ENCODE peak calls at places on chromosomes 11 and 22, in eight cellular contexts. W is mucosa of descending colon, E is heart right ventricle, V is keratinocyte, S is fibroblast of pulmonary artery, T is stomach, J is IMR-90, F is PC-9. N is an unnamed sample.

GRCh38 chr11:114362958-114363357 is 37.4 kb downstream of the C11orf71 start:
- DNase-seq in V (no peak), T (no peak), F (no peak), S (no peak), W (no peak), J (no peak), E (no peak), N (no peak)

GRCh38 chr11:22349446-22349845 is 11.3 kb downstream of the SLC17A6 start:
- DNase-seq in W (no peak), S (no peak), V (no peak), F (no peak), J (no peak), E (no peak), T (no peak), N (no peak)

GRCh38 chr11:78768345-78768744 is 193.7 kb upstream of the NARS2 start:
- DNase-seq in T (no peak), F (no peak), E (no peak), S (no peak), J (no peak), W (no peak), V (no peak), N (no peak)

GRCh38 chr11:115607621-115608191 is 103.5 kb upstream of the CADM1 start:
- DNase-seq in E (peak; percentile 30), W (no peak), T (no peak), S (no peak), V (no peak), F (no peak), J (no peak), N (no peak)

GRCh38 chr11:119727523-119728081 is 1.4 kb downstream of the NECTIN1 start:
- DNase-seq in E (peak; percentile 44), S (no peak), W (peak; percentile 70), J (no peak), V (no peak), F (no peak), T (peak; percentile 59), N (peak; percentile 32)

GRCh38 chr11:33559567-33559966 is 141.1 kb downstream of the C11orf91 start:
- DNase-seq in J (no peak), S (no peak), W (no peak), E (no peak), F (no peak), T (no peak), V (no peak), N (no peak)

GRCh38 chr22:31229402-31230140 is 17.5 kb downstream of the LIMK2 start:
- DNase-seq in W (no peak), F (no peak), E (no peak), J (peak; percentile 48), T (peak; percentile 81), V (no peak), S (peak; percentile 58), N (no peak)

GRCh38 chr22:39859903-39860588 is 33.5 kb downstream of the ENTHD1 start:
- DNase-seq in T (no peak), W (no peak), V (no peak), E (no peak), F (peak; percentile 6), S (no peak), J (no peak), N (no peak)

GRCh38 chr11:83070878-83071640 is 638 bp downstream of the RAB30 start:
- DNase-seq in E (peak; percentile 42), T (no peak), V (no peak), S (peak; percentile 36), F (no peak), J (peak; percentile 26), W (peak; percentile 67), N (peak; percentile 64)

GRCh38 chr11:37929100-37929649 is 1331.1 kb upstream of the RAG2 start:
- DNase-seq in E (no peak), W (no peak), T (no peak), F (no peak), V (no peak), S (no peak), J (no peak), N (no peak)

GRCh38 chr11:110797453-110797852 is 85.2 kb upstream of the ARHGAP20 start:
- DNase-seq in S (no peak), T (no peak), J (peak; percentile 46), V (no peak), W (no peak), F (no peak), E (no peak), N (no peak)

GRCh38 chr11:22466809-22467208 is 128.6 kb downstream of the SLC17A6 start:
- DNase-seq in F (no peak), J (peak; percentile 97), S (peak; percentile 89), W (no peak), E (no peak), V (peak; percentile 44), T (no peak), N (no peak)

GRCh38 chr22:31750365-31751284 is 693 bp upstream of the PRR14L start:
- DNase-seq in E (no peak), F (no peak), W (no peak), T (no peak), J (no peak), V (no peak), S (no peak), N (no peak)

GRCh38 chr11:112042161-112042960 is 17.2 kb downstream of the DLAT start:
- DNase-seq in F (peak; percentile 90), T (no peak), E (no peak), W (no peak), J (peak; percentile 26), V (no peak), S (peak; percentile 22), N (no peak)

GRCh38 chr11:67310246-67311050 is 7.1 kb downstream of the SSH3 start:
- DNase-seq in W (no peak), E (no peak), S (no peak), J (no peak), V (no peak), T (peak; percentile 23), F (no peak), N (no peak)

GRCh38 chr11:17388609-17389204 is at the start of gene KCNJ11:
- DNase-seq in T (peak; percentile 35), S (no peak), F (no peak), V (no peak), J (no peak), W (no peak), E (no peak), N (peak; percentile 31)

GRCh38 chr11:97888641-97889040 is 1132.1 kb upstream of the CNTN5 start:
- DNase-seq in F (no peak), V (no peak), E (no peak), S (no peak), T (no peak), W (no peak), J (no peak), N (no peak)
- H3K4me3 ChIP-seq in F (no peak overlapping the region), V (no peak overlapping the region), E (no peak overlapping the region), S (no peak overlapping the region), T (no peak overlapping the region), W (no peak overlapping the region), J (no peak overlapping the region), N (no peak overlapping the region)

GRCh38 chr22:17791196-17791595 is 16.9 kb upstream of the BID start:
- DNase-seq in S (no peak), F (no peak), E (no peak), W (no peak), V (no peak), J (no peak), T (no peak), N (no peak)
- TF ChIP-seq CTCF in S (no peak), F (no peak), E (no peak), W (no peak), V (no peak), J (no peak), T (no peak), N (no peak)

DNA sequence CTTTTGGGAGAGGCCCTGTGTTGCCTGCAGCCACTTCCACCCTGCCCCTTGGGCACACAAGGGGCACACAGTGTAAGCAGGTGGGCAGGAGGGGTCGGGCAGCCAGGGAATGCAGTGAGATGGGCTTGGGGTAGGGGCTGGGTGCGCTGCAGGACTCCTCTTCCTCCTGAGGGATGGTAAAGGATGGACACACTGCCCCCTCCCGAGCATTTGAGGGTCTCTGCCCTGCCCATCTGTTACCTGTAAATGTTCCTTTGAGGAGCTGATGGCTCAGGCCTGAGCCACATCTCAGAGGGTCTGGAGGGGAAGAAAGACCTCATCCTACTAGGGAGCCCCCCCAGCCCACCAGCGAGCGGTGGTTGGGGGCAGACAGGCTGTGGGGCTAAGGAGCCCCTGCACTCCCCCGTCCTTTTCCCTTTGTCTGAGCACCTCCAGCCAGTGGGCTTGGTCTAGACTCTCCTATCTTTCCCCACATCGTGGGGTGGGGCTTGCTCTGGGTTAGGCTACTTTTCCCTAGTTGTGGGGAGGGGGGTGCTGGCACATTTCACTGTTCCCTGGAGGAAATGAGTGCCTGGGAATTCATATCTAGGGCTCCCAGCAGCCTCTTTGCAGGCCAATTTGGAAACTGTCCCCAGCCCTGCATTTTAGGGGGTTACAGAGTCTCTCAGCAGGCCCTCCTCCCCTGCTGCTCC is 1.7 kb upstream of the TSSC4 start:
- DNase-seq in V (no peak), W (no peak), J (no peak), E (no peak), F (no peak), T (no peak), S (no peak), N (no peak)
- H3K4me3 ChIP-seq in V (no peak overlapping the region), W (no peak overlapping the region), J (no peak overlapping the region), E (peak overlapping the region; percentile 73), F (peak overlapping the region; percentile 71), T (peak overlapping the region; percentile 97), S (peak overlapping the region; percentile 76), N (no peak overlapping the region)

DNA sequence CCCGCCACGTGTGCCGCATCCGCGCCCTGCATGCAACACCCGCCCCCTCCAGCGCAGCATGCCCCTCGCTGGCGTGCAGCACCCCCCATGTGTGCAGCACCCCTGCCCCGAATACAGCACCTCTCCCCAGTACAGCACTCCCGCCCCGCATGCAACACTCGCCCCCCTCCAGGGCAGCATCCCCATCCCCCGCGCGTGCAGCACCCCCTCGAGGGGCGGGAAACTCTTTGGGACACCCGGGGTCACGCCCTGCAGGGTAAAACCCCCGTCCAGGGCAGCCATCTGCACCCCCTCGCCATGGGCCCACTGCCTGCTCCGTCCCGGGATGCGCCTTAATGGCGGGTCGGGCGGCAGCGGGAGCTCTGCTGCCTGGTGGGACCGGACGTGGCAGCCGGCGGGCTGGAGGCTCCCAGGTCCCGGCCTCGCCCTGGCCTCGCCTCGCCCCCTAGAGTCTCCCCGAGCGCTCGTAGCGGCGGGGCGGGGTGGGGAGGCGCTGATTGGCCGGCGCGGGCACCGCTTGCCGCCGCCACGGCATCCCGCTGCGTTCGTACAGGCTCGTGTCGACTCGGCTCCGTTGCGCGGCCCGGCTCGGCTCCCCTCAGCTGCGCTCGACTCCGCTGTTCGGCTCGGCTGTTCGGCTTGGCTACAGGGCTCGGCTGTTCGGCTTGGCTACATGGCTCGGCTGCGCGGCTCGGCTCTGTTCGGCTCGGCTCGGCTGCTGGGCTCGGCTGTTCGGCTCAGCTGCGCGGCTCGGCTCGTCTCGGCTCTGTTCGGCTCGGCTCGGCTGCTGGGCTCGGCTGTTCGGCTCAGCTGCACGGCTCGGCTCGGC is 417 bp upstream of the BRSK2 start:
- DNase-seq in V (peak; percentile 53), S (peak; percentile 97), W (peak; percentile 96), J (peak; percentile 93), E (peak; percentile 97), T (peak; percentile 97), F (peak; percentile 68), N (peak; percentile 95)
- TF ChIP-seq CTCF in V (peak; percentile 3), S (no peak), W (no peak), J (peak; percentile 27), E (peak; percentile 23), T (no peak), F (no peak), N (peak; percentile 13)

GRCh38 chr11:75639752-75640151 is 29.1 kb downstream of the MAP6 start:
- DNase-seq in F (no peak), E (peak; percentile 66), W (peak; percentile 59), S (peak; percentile 68), T (peak; percentile 66), V (no peak), J (peak; percentile 59), N (peak; percentile 29)
- H3K4me3 ChIP-seq in F (no peak overlapping the region), E (no peak overlapping the region), W (no peak overlapping the region), S (no peak overlapping the region), T (no peak overlapping the region), V (no peak overlapping the region), J (no peak overlapping the region), N (no peak overlapping the region)

GRCh38 chr11:93614111-93614784 is 47.2 kb upstream of the CEP295 start:
- DNase-seq in F (no peak), V (no peak), J (no peak), W (no peak), S (no peak), E (no peak), T (no peak), N (no peak)
- TF ChIP-seq CTCF in F (no peak), V (peak; percentile 24), J (no peak), W (no peak), S (peak; percentile 21), E (no peak), T (no peak), N (no peak)